ENCODE peak calls at places on chromosomes 3 and 15, in nine cellular contexts. A, G, K, R, T, P, W, S and C are unnamed samples.

GRCh38 chr3:71495708-71496472 is 87.6 kb downstream of the FOXP1 start:
- DNase-seq in G (peak; percentile 80), K (no peak), P (no peak), T (no peak), S (no peak), W (no peak), A (peak; percentile 64), R (no peak), C (no peak)

GRCh38 chr3:103002447-103002846 is 567.6 kb downstream of the ZPLD1 start:
- DNase-seq in W (peak; percentile 97), G (no peak), R (no peak), T (no peak), K (no peak), A (no peak), S (no peak), P (no peak), C (no peak)

GRCh38 chr3:55486101-55486856 is 827 bp downstream of the WNT5A start:
- DNase-seq in S (peak; percentile 85), R (no peak), T (peak; percentile 94), W (peak; percentile 90), G (peak; percentile 49), K (peak; percentile 95), P (peak; percentile 52), A (peak; percentile 86), C (peak; percentile 18)

GRCh38 chr15:60179786-60180391 is 175.8 kb downstream of the FOXB1 start:
- DNase-seq in G (peak; percentile 32), T (peak; percentile 50), A (peak; percentile 53), R (no peak), W (peak; percentile 62), P (no peak), K (peak; percentile 75), S (no peak), C (no peak)

GRCh38 chr3:18591120-18591519 is 166.0 kb upstream of the SATB1 start:
- DNase-seq in A (peak; percentile 46), K (no peak), W (no peak), R (no peak), S (no peak), G (no peak), P (no peak), T (no peak), C (no peak)

GRCh38 chr3:187778726-187779125 is 33.5 kb upstream of the BCL6 start:
- DNase-seq in W (no peak), R (no peak), S (no peak), A (no peak), G (peak; percentile 25), T (no peak), P (no peak), K (no peak), C (no peak)

GRCh38 chr15:63824570-63824969 is 9.2 kb downstream of the HERC1 start:
- DNase-seq in A (no peak), G (no peak), W (no peak), R (no peak), P (no peak), K (no peak), S (no peak), T (no peak), C (no peak)

GRCh38 chr15:31111091-31111647 is 9.6 kb upstream of the TRPM1 start:
- DNase-seq in A (no peak), P (no peak), T (no peak), K (no peak), G (no peak), W (no peak), S (no peak), R (no peak), C (no peak)

GRCh38 chr15:89177633-89178306 is 43.6 kb downstream of the RLBP1 start:
- DNase-seq in A (peak; percentile 82), P (peak; percentile 77), W (peak; percentile 76), S (peak; percentile 74), G (peak; percentile 52), R (peak; percentile 32), K (peak; percentile 89), T (peak; percentile 71), C (peak; percentile 57)

GRCh38 chr3:192825657-192826200 is 91.9 kb downstream of the MB21D2 start:
- DNase-seq in P (no peak), G (peak; percentile 60), W (peak; percentile 46), A (no peak), T (no peak), S (no peak), K (peak; percentile 73), R (no peak), C (no peak)

GRCh38 chr15:81723758-81724157 is 322.1 kb downstream of the MEX3B start:
- DNase-seq in P (no peak), S (no peak), R (no peak), A (no peak), K (no peak), W (no peak), G (no peak), T (no peak), C (no peak)

GRCh38 chr15:51077565-51078153 is 17.0 kb downstream of the TNFAIP8L3 start:
- DNase-seq in P (peak; percentile 66), R (peak; percentile 11), W (no peak), S (peak; percentile 92), K (no peak), T (peak; percentile 14), G (no peak), A (peak; percentile 93), C (no peak)

GRCh38 chr3:52084216-52084945 is 28.0 kb upstream of the DUSP7 start:
- DNase-seq in W (no peak), R (no peak), A (no peak), T (no peak), K (no peak), S (no peak), G (no peak), P (no peak), C (no peak)

GRCh38 chr15:98586066-98586465 is 62.3 kb upstream of the IGF1R start:
- DNase-seq in K (no peak), P (no peak), W (no peak), G (no peak), T (no peak), R (no peak), S (no peak), A (no peak), C (no peak)

GRCh38 chr3:14879161-14879888 is 60.6 kb downstream of the FGD5 start:
- DNase-seq in W (no peak), R (peak; percentile 12), K (no peak), T (no peak), A (peak; percentile 67), P (no peak), G (no peak), S (no peak), C (no peak)

GRCh38 chr3:135301670-135302069 is 506.6 kb downstream of the EPHB1 start:
- DNase-seq in S (no peak), P (no peak), K (no peak), T (no peak), W (no peak), A (no peak), G (no peak), R (no peak), C (no peak)

GRCh38 chr3:42911551-42911950 is 5.6 kb downstream of the ZNF662 start:
- DNase-seq in A (no peak), P (no peak), T (no peak), K (no peak), R (no peak), S (no peak), W (no peak), G (no peak), C (no peak)

GRCh38 chr15:99683000-99683670 is 50.1 kb downstream of the LYSMD4 start:
- DNase-seq in G (no peak), A (no peak), S (no peak), K (no peak), T (no peak), R (no peak), P (no peak), W (no peak), C (no peak)
- H3K27ac ChIP-seq in G (no peak overlapping the region), A (no peak overlapping the region), S (no peak overlapping the region), K (no peak overlapping the region), T (peak overlapping the region; percentile 66), R (peak overlapping the region; percentile 24), P (peak overlapping the region; percentile 71), W (no peak overlapping the region), C (no peak overlapping the region)

DNA sequence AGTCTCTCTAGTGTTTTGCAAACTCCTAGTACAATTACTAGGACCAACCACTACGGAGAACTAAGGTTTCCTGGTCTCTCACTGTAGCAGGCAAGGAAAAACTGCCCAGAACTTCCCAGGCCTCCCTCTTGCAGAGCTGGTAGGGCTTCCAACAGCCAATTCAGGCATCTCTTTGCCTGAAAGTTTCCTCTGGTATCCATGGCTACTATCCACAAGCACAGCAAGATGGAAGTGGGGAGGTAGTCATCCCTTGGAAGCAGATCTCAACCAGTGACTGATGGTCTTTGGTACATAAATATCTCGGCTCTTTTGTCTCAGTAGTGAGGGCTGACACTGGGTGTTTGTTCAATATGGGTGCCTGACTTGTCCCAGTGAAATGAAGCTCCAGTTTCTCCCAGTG is 201.3 kb upstream of the MRPL3 start:
- DNase-seq in P (no peak), W (no peak), G (no peak), S (no peak), K (no peak), T (no peak), A (no peak), R (no peak), C (no peak)
- H3K27ac ChIP-seq in P (no peak overlapping the region), W (no peak overlapping the region), G (no peak overlapping the region), S (no peak overlapping the region), K (no peak overlapping the region), T (no peak overlapping the region), A (no peak overlapping the region), R (no peak overlapping the region), C (no peak overlapping the region)

DNA sequence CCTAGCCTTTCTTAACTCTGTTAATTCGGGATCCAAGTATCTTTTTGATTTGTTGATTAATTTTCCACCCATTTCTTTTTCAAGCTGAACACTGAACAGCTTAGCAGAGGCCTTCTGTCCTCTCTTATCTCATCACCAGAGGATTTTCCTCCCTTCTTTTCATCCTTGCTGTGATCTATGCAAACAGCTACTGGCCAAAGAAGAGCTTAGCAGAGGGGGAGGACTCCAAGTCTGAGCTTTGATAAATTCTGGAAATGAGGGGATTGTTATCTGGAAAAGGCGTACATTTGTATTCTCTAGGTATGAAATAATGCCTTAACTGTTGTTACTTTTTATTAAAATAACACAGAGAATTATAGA is 13.4 kb downstream of the DZIP3 start:
- DNase-seq in P (no peak), K (no peak), W (no peak), T (no peak), R (no peak), S (no peak), A (no peak), G (no peak), C (no peak)
- H3K27ac ChIP-seq in P (no peak overlapping the region), K (no peak overlapping the region), W (no peak overlapping the region), T (peak overlapping the region; percentile 84), R (peak overlapping the region; percentile 32), S (no peak overlapping the region), A (peak overlapping the region; percentile 2), G (no peak overlapping the region), C (peak overlapping the region; percentile 42)

DNA sequence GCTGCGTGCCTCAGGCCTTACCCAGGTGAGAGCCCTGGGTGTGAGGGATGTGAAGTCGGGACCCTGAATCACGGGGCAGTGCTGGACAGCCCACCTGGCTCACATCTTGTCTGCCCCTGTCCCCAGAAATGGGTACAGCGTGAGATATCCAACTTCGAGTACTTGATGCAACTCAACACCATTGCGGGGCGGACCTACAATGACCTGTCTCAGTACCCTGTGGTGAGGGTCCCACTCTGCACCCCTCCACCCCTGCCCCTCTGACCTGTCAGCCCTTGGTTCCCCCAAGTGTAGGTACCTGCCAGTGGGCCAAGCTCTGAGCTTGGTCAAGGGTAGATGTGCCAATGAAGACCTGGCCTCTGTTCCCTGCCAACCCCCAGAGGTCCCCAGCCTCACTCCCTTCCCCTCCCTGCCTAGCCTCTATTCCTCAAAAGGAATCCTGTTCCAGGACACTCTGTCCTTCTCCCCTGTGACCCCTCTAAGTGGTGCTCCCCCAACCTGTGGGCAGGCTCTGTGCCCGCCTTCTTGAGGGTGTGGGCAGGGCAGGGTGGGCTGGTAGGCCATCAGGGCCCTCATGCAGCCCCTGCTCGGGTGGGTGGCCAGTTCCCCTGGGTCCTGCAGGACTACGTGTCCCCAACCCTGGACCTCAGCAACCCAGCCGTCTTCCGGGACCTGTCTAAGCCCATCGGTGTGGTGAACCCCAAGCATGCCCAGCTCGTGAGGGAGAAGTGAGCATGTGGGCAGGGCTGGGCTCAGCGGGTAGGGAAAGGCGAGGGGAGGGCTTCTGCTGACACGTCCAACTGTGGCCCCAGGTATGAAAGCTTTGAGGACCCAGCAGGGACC is 25.1 kb downstream of the NBEAL2 start:
- DNase-seq in S (no peak), R (no peak), T (no peak), G (no peak), W (no peak), K (no peak), A (no peak), P (no peak), C (no peak)
- H3K27ac ChIP-seq in S (no peak overlapping the region), R (no peak overlapping the region), T (no peak overlapping the region), G (no peak overlapping the region), W (no peak overlapping the region), K (no peak overlapping the region), A (no peak overlapping the region), P (no peak overlapping the region), C (no peak overlapping the region)